ENCODE peak calls at places on chromosomes 6 and 20, in seven cellular contexts. One of them, this sample, is unnamed.
A peak's percentile ranks its signal among the peaks of the same experiment; 100 is the strongest.

GRCh38 chr20:37401282-37401929 is 55.5 kb downstream of the SRC start:
- DNase-seq in neuronal stem cell: no peak
- DNase-seq in IMR-90: no peak
- DNase-seq in H1: no peak
- DNase-seq in H9: no peak
- DNase-seq in mesenchymal stem cell: no peak
- DNase-seq in mesendoderm: no peak
- DNase-seq in this sample: no peak

GRCh38 chr20:25984933-25985332 is 288.3 kb upstream of the ZNF337 start:
- DNase-seq in neuronal stem cell: no peak
- DNase-seq in H9: no peak
- DNase-seq in IMR-90: peak; percentile 49
- DNase-seq in H1: no peak
- DNase-seq in mesendoderm: no peak
- DNase-seq in mesenchymal stem cell: no peak
- DNase-seq in this sample: peak; percentile 16

GRCh38 chr6:41682497-41682961 is 44.3 kb downstream of the MDFI start:
- DNase-seq in neuronal stem cell: no peak
- DNase-seq in mesendoderm: no peak
- DNase-seq in mesenchymal stem cell: no peak
- DNase-seq in H9: no peak
- DNase-seq in IMR-90: no peak
- DNase-seq in H1: no peak
- DNase-seq in this sample: no peak

GRCh38 chr6:109236140-109237081 is 141.1 kb downstream of the CEP57L1 start:
- DNase-seq in neuronal stem cell: peak; percentile 64
- DNase-seq in H1: peak; percentile 73
- DNase-seq in mesenchymal stem cell: no peak
- DNase-seq in IMR-90: no peak
- DNase-seq in mesendoderm: peak; percentile 86
- DNase-seq in H9: peak; percentile 93
- DNase-seq in this sample: no peak

GRCh38 chr6:133248241-133249001 is 7.3 kb downstream of the EYA4 start:
- DNase-seq in H9: no peak
- DNase-seq in IMR-90: peak; percentile 96
- DNase-seq in H1: no peak
- DNase-seq in mesenchymal stem cell: peak; percentile 73
- DNase-seq in neuronal stem cell: no peak
- DNase-seq in mesendoderm: no peak
- DNase-seq in this sample: no peak

GRCh38 chr20:48619126-48620101 is 208.4 kb downstream of the PREX1 start:
- DNase-seq in IMR-90: no peak
- DNase-seq in H1: no peak
- DNase-seq in mesendoderm: no peak
- DNase-seq in mesenchymal stem cell: no peak
- DNase-seq in neuronal stem cell: no peak
- DNase-seq in H9: no peak
- DNase-seq in this sample: no peak

GRCh38 chr6:150273457-150274309 is 95.1 kb upstream of the IYD start:
- DNase-seq in neuronal stem cell: no peak
- DNase-seq in IMR-90: no peak
- DNase-seq in H1: no peak
- DNase-seq in mesendoderm: no peak
- DNase-seq in mesenchymal stem cell: no peak
- DNase-seq in H9: no peak
- DNase-seq in this sample: no peak

GRCh38 chr6:45044086-45044485 is 284.0 kb upstream of the RUNX2 start:
- DNase-seq in mesendoderm: no peak
- DNase-seq in IMR-90: no peak
- DNase-seq in mesenchymal stem cell: no peak
- DNase-seq in H1: no peak
- DNase-seq in H9: no peak
- DNase-seq in neuronal stem cell: no peak
- DNase-seq in this sample: no peak

GRCh38 chr6:124462746-124463145 is 499.5 kb upstream of the RNF217 start:
- DNase-seq in H9: no peak
- DNase-seq in H1: no peak
- DNase-seq in mesendoderm: no peak
- DNase-seq in mesenchymal stem cell: no peak
- DNase-seq in IMR-90: no peak
- DNase-seq in neuronal stem cell: no peak
- DNase-seq in this sample: no peak

GRCh38 chr6:37473364-37474095 is 26.2 kb downstream of the CCDC167 start:
- DNase-seq in H1: no peak
- DNase-seq in neuronal stem cell: no peak
- DNase-seq in IMR-90: peak; percentile 33
- DNase-seq in H9: no peak
- DNase-seq in mesendoderm: no peak
- DNase-seq in mesenchymal stem cell: no peak
- DNase-seq in this sample: no peak

GRCh38 chr6:12440981-12441380 is 150.8 kb downstream of the EDN1 start:
- DNase-seq in H9: no peak
- DNase-seq in mesenchymal stem cell: peak; percentile 19
- DNase-seq in IMR-90: peak; percentile 9
- DNase-seq in mesendoderm: no peak
- DNase-seq in neuronal stem cell: peak; percentile 20
- DNase-seq in H1: no peak
- DNase-seq in this sample: no peak

GRCh38 chr6:14452567-14453527 is 335.3 kb downstream of the CD83 start:
- DNase-seq in mesenchymal stem cell: no peak
- DNase-seq in neuronal stem cell: no peak
- DNase-seq in H1: no peak
- DNase-seq in mesendoderm: no peak
- DNase-seq in H9: no peak
- DNase-seq in IMR-90: no peak
- DNase-seq in this sample: peak; percentile 74

GRCh38 chr20:57772349-57772964 is 62.6 kb upstream of the PMEPA1 start:
- DNase-seq in mesendoderm: peak; percentile 88
- DNase-seq in H9: peak; percentile 83
- DNase-seq in IMR-90: peak; percentile 64
- DNase-seq in H1: no peak
- DNase-seq in neuronal stem cell: no peak
- DNase-seq in mesenchymal stem cell: no peak
- DNase-seq in this sample: peak; percentile 15

GRCh38 chr6:134908906-134909516 is 40.9 kb downstream of the ALDH8A1 start:
- DNase-seq in IMR-90: peak; percentile 100
- DNase-seq in H1: no peak
- DNase-seq in mesendoderm: peak; percentile 20
- DNase-seq in H9: no peak
- DNase-seq in mesenchymal stem cell: peak; percentile 92
- DNase-seq in neuronal stem cell: no peak
- DNase-seq in this sample: peak; percentile 96

GRCh38 chr20:38001173-38001875 is 31.9 kb downstream of the TTI1 start:
- DNase-seq in mesendoderm: no peak
- DNase-seq in mesenchymal stem cell: peak; percentile 87
- DNase-seq in IMR-90: peak; percentile 91
- DNase-seq in H1: no peak
- DNase-seq in H9: no peak
- DNase-seq in neuronal stem cell: no peak
- DNase-seq in this sample: peak; percentile 30

GRCh38 chr6:51028271-51028670 is 209.6 kb downstream of the TFAP2B start:
- DNase-seq in IMR-90: no peak
- DNase-seq in neuronal stem cell: no peak
- DNase-seq in H9: no peak
- DNase-seq in mesendoderm: no peak
- DNase-seq in H1: no peak
- DNase-seq in mesenchymal stem cell: no peak
- DNase-seq in this sample: no peak

GRCh38 chr20:51345601-51346101 is 196.9 kb downstream of the NFATC2 start:
- DNase-seq in H1: no peak
- DNase-seq in mesenchymal stem cell: peak; percentile 70
- DNase-seq in mesendoderm: no peak
- DNase-seq in H9: no peak
- DNase-seq in neuronal stem cell: no peak
- DNase-seq in IMR-90: peak; percentile 65
- DNase-seq in this sample: peak; percentile 92

GRCh38 chr6:112117554-112117953 is 30.2 kb downstream of the FAM229B start:
- DNase-seq in IMR-90: peak; percentile 62
- DNase-seq in mesendoderm: no peak
- DNase-seq in H1: no peak
- DNase-seq in H9: no peak
- DNase-seq in mesenchymal stem cell: peak; percentile 24
- DNase-seq in neuronal stem cell: no peak
- DNase-seq in this sample: peak; percentile 31

GRCh38 chr20:11492391-11492790 is 425.3 kb upstream of the BTBD3 start:
- DNase-seq in mesenchymal stem cell: no peak
- DNase-seq in H9: no peak
- DNase-seq in mesendoderm: peak; percentile 5
- DNase-seq in H1: no peak
- DNase-seq in neuronal stem cell: no peak
- DNase-seq in IMR-90: no peak
- DNase-seq in this sample: no peak

GRCh38 chr6:163725008-163725941 is 310.8 kb downstream of the QKI start:
- DNase-seq in neuronal stem cell: no peak
- DNase-seq in mesenchymal stem cell: no peak
- DNase-seq in H1: no peak
- DNase-seq in IMR-90: no peak
- DNase-seq in H9: no peak
- DNase-seq in mesendoderm: no peak
- DNase-seq in this sample: peak; percentile 76

GRCh38 chr20:23003916-23004315 is 31.2 kb upstream of the SSTR4 start:
- DNase-seq in mesendoderm: no peak
- DNase-seq in mesenchymal stem cell: no peak
- DNase-seq in IMR-90: no peak
- DNase-seq in H1: no peak
- DNase-seq in neuronal stem cell: no peak
- DNase-seq in H9: no peak
- DNase-seq in this sample: no peak

GRCh38 chr6:170031684-170032121 is 259.2 kb downstream of the DLL1 start:
- DNase-seq in IMR-90: no peak
- DNase-seq in mesendoderm: no peak
- DNase-seq in neuronal stem cell: no peak
- DNase-seq in H9: no peak
- DNase-seq in mesenchymal stem cell: no peak
- DNase-seq in H1: no peak
- DNase-seq in this sample: no peak
- H2BK120ac ChIP-seq in IMR-90: no peak overlapping the region
- H2BK120ac ChIP-seq in mesendoderm: no peak overlapping the region
- H2BK120ac ChIP-seq in neuronal stem cell: no peak overlapping the region
- H2BK120ac ChIP-seq in H9: no peak overlapping the region
- H2BK120ac ChIP-seq in mesenchymal stem cell: no peak overlapping the region
- H2BK120ac ChIP-seq in H1: no peak overlapping the region
- H2BK120ac ChIP-seq in this sample: no peak overlapping the region

GRCh38 chr6:94785514-94785913 is 791.8 kb upstream of the MANEA start:
- DNase-seq in H1: no peak
- DNase-seq in neuronal stem cell: no peak
- DNase-seq in H9: no peak
- DNase-seq in IMR-90: no peak
- DNase-seq in mesenchymal stem cell: no peak
- DNase-seq in mesendoderm: no peak
- DNase-seq in this sample: no peak
- H3K4ac ChIP-seq in H1: no peak overlapping the region
- H3K4ac ChIP-seq in neuronal stem cell: no peak overlapping the region
- H3K4ac ChIP-seq in H9: no peak overlapping the region
- H3K4ac ChIP-seq in IMR-90: no peak overlapping the region
- H3K4ac ChIP-seq in mesenchymal stem cell: no peak overlapping the region
- H3K4ac ChIP-seq in mesendoderm: no peak overlapping the region
- H3K4ac ChIP-seq in this sample: no peak overlapping the region

DNA sequence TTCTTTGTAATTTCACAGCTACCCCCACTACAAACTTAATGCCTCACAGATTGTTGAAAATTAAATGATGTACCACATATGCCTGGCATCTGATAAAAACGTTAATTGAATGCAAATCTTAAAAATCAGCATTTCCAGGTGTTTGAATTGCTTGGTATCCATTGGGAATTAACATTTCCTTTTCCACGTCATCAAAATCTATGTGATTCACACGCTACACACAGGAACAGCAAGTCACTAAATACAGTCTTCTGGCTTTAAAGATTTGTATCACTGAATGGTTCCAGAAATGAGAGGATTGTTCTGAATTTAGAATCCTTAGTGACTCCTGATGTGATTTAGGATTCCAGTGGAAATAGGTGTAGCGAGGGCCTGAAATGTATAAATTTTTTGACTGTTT is 24.6 kb downstream of the CALHM6 start:
- DNase-seq in mesendoderm: no peak
- DNase-seq in IMR-90: no peak
- DNase-seq in H9: no peak
- DNase-seq in H1: no peak
- DNase-seq in neuronal stem cell: no peak
- DNase-seq in mesenchymal stem cell: no peak
- DNase-seq in this sample: no peak
- H2BK5ac ChIP-seq in mesendoderm: no peak overlapping the region
- H2BK5ac ChIP-seq in IMR-90: no peak overlapping the region
- H2BK5ac ChIP-seq in H9: no peak overlapping the region
- H2BK5ac ChIP-seq in H1: no peak overlapping the region
- H2BK5ac ChIP-seq in neuronal stem cell: no peak overlapping the region
- H2BK5ac ChIP-seq in mesenchymal stem cell: no peak overlapping the region
- H2BK5ac ChIP-seq in this sample: no peak overlapping the region

GRCh38 chr6:142627474-142627873 is 317.5 kb downstream of the HIVEP2 start:
- DNase-seq in mesenchymal stem cell: no peak
- DNase-seq in H9: no peak
- DNase-seq in H1: no peak
- DNase-seq in neuronal stem cell: no peak
- DNase-seq in IMR-90: no peak
- DNase-seq in mesendoderm: no peak
- DNase-seq in this sample: no peak
- H2BK120ac ChIP-seq in mesenchymal stem cell: no peak overlapping the region
- H2BK120ac ChIP-seq in H9: no peak overlapping the region
- H2BK120ac ChIP-seq in H1: no peak overlapping the region
- H2BK120ac ChIP-seq in neuronal stem cell: no peak overlapping the region
- H2BK120ac ChIP-seq in IMR-90: no peak overlapping the region
- H2BK120ac ChIP-seq in mesendoderm: no peak overlapping the region
- H2BK120ac ChIP-seq in this sample: no peak overlapping the region

DNA sequence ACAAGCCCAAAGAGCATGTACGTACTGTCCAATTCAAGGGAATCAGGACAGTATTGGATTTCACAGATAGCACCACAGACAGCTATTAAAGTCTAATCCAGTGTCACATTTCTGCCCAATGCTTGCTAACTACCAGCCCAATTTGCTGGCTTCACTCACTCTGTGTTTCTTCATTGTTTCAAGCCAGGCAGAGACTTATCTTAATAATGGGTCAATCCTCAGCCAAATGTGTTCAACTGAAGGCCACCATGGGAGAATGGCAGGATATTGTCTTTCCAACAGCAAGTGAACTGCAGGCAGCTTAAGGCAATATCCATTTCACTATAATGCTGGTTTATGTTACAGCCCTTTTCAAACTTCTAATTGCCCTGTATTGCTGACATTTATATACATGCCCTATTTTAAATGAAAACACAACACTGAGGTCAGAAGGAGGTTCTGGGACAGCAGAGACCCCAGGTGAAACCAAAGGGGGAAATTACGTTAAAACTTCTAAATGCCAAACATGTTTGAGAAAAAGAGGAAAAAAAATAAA is 142.1 kb upstream of the RSPO3 start:
- DNase-seq in H9: no peak
- DNase-seq in mesendoderm: no peak
- DNase-seq in IMR-90: no peak
- DNase-seq in neuronal stem cell: peak; percentile 15
- DNase-seq in H1: no peak
- DNase-seq in mesenchymal stem cell: no peak
- DNase-seq in this sample: no peak
- H3K4ac ChIP-seq in H9: no peak overlapping the region
- H3K4ac ChIP-seq in mesendoderm: no peak overlapping the region
- H3K4ac ChIP-seq in IMR-90: no peak overlapping the region
- H3K4ac ChIP-seq in neuronal stem cell: no peak overlapping the region
- H3K4ac ChIP-seq in H1: no peak overlapping the region
- H3K4ac ChIP-seq in mesenchymal stem cell: no peak overlapping the region
- H3K4ac ChIP-seq in this sample: no peak overlapping the region